ENCODE peak calls at places on chromosomes 6 and 20, in four cellular contexts. I is fibroblast of lung, A is neuronal stem cell, M is suprapubic skin. L is an unnamed sample.

GRCh38 chr20:63085087-63085861 is 78.5 kb upstream of the BHLHE23 start:
- DNase-seq in I (no peak), M (peak), A (no peak), L (no peak)

GRCh38 chr6:7910298-7910653 is 312 bp downstream of the TXNDC5 start:
- DNase-seq in I (no peak), A (no peak), M (no peak), L (no peak)

GRCh38 chr20:5100684-5101347 is 18.9 kb downstream of the PCNA start:
- DNase-seq in A (peak), I (peak), M (peak), L (peak)

GRCh38 chr6:21593927-21594421 is 423 bp downstream of the SOX4 start:
- DNase-seq in M (no peak), A (no peak), I (peak), L (no peak)

GRCh38 chr20:56630506-56631317 is 1.6 kb downstream of the TFAP2C start:
- DNase-seq in M (no peak), I (no peak), A (no peak), L (no peak)

GRCh38 chr6:7805828-7806227 is 79.9 kb downstream of the BMP6 start:
- DNase-seq in A (no peak), M (no peak), I (no peak), L (no peak)

GRCh38 chr20:48984575-48985219 is 61.4 kb upstream of the CSE1L start:
- DNase-seq in A (no peak), I (no peak), M (no peak), L (no peak)

GRCh38 chr6:16832721-16833120 is 71.5 kb upstream of the ATXN1 start:
- DNase-seq in A (no peak), I (no peak), M (no peak), L (no peak)

GRCh38 chr20:49981218-49982071 is 1.3 kb upstream of the SNAI1 start:
- DNase-seq in I (no peak), M (no peak), A (no peak), L (no peak)

GRCh38 chr20:48803522-48804053 is 24.2 kb downstream of the PREX1 start:
- DNase-seq in M (no peak), A (no peak), I (no peak), L (no peak)

GRCh38 chr20:46568570-46569129 is 18.2 kb upstream of the OCSTAMP start:
- DNase-seq in M (peak), I (peak), A (no peak), L (peak)

GRCh38 chr6:156933201-156934053 is 156.2 kb downstream of the ARID1B start:
- DNase-seq in M (no peak), I (no peak), A (peak), L (no peak)

GRCh38 chr6:100175814-100176275 is 181.8 kb upstream of the MCHR2 start:
- DNase-seq in M (no peak), A (no peak), I (peak), L (peak)

GRCh38 chr6:121201108-121201507 is 133.2 kb downstream of the TBC1D32 start:
- DNase-seq in I (no peak), M (no peak), A (no peak), L (no peak)

GRCh38 chr6:1916334-1916985 is 306.7 kb downstream of the FOXC1 start:
- DNase-seq in A (no peak), M (no peak), I (peak), L (no peak)

GRCh38 chr6:35327349-35328027 is 14.9 kb upstream of the PPARD start:
- DNase-seq in I (peak), M (no peak), A (no peak), L (peak)

GRCh38 chr6:5084787-5085637 is at the start of gene PPP1R3G:
- DNase-seq in M (no peak), A (peak), I (peak), L (no peak)

GRCh38 chr6:35016417-35017221 is 124.5 kb downstream of the TCP11 start:
- DNase-seq in A (no peak), M (no peak), I (peak), L (peak)

GRCh38 chr6:6599468-6599873 is 11.0 kb downstream of the LY86 start:
- DNase-seq in A (no peak), M (no peak), I (no peak), L (no peak)

GRCh38 chr6:88867841-88868558 is 95.4 kb downstream of the RNGTT start:
- DNase-seq in A (no peak), I (no peak), M (no peak), L (peak)

GRCh38 chr6:159074120-159074684 is 29.4 kb upstream of the TAGAP start:
- DNase-seq in A (peak), M (no peak), I (peak), L (peak)

GRCh38 chr6:28408076-28408802 is 8.7 kb upstream of the ZSCAN12 start:
- DNase-seq in A (no peak), M (no peak), I (no peak), L (no peak)

GRCh38 chr20:19911810-19912382 is 105.3 kb upstream of the NAA20 start:
- DNase-seq in I (no peak), A (no peak), M (no peak), L (no peak)

GRCh38 chr6:105087571-105088211 is 92.1 kb downstream of the POPDC3 start:
- DNase-seq in I (peak), A (peak), M (no peak), L (peak)

GRCh38 chr6:161435426-161436065 is 161.7 kb upstream of the AGPAT4 start:
- DNase-seq in I (peak), A (no peak), M (no peak), L (no peak)

GRCh38 chr6:3212261-3212660 is 15.2 kb downstream of the TUBB2B start:
- DNase-seq in A (no peak), M (no peak), I (no peak), L (no peak)

GRCh38 chr20:38109657-38110524 is 55.2 kb downstream of the TGM2 start:
- DNase-seq in A (no peak), I (peak), M (no peak), L (peak)

GRCh38 chr6:26224940-26225847 is 138.0 kb downstream of the HFE start:
- DNase-seq in M (no peak), A (peak), I (peak), L (no peak)

GRCh38 chr6:68533339-68533795 is 101.7 kb upstream of the ADGRB3 start:
- DNase-seq in I (no peak), M (no peak), A (no peak), L (no peak)

L was measured in H4.